ENCODE peak calls at places on chromosomes 12 and 14, in eight cellular contexts. T is fibroblast of lung, E is NT2/D1, V is endodermal cell, N is psoas muscle, O is GM12878, L is tibial nerve, W is heart left ventricle. H is an unnamed sample. For H3K4me1 and H3K9me3, the result is how much of the 10 kb centered on the place peaks cover.

GRCh38 chr14:64089920-64090319 is 204.3 kb downstream of the ESR2 start:
- DNase-seq in L (no peak), V (peak), N (no peak), T (peak), W (no peak), O (no peak), E (peak), H (no peak)

GRCh38 chr14:65566820-65567522 is 154.4 kb downstream of the FUT8 start:
- DNase-seq in L (no peak), V (no peak), T (peak), W (no peak), O (peak), E (no peak), N (no peak), H (no peak)

GRCh38 chr14:94320243-94320642 is 2.9 kb downstream of the SERPINA6 start:
- DNase-seq in N (no peak), O (no peak), L (no peak), E (no peak), T (no peak), W (no peak), V (no peak), H (no peak)

GRCh38 chr12:68375701-68376469 is 43.7 kb upstream of the MDM1 start:
- DNase-seq in E (no peak), L (no peak), W (no peak), O (no peak), T (peak), V (peak), N (no peak), H (no peak)

GRCh38 chr12:51393676-51394545 is 2.7 kb upstream of the GALNT6 start:
- DNase-seq in L (no peak), T (peak), N (no peak), E (no peak), W (peak), V (peak), O (no peak), H (no peak)

GRCh38 chr14:34699873-34700621 is 14.3 kb downstream of the CFL2 start:
- DNase-seq in E (no peak), T (peak), W (no peak), O (no peak), L (no peak), V (no peak), N (no peak), H (no peak)

GRCh38 chr12:68915055-68915454 is 17.9 kb downstream of the CPM start:
- DNase-seq in L (no peak), N (no peak), E (no peak), W (no peak), T (peak), O (no peak), V (no peak), H (no peak)

GRCh38 chr12:2856901-2857495 is at the start of gene TEX52:
- DNase-seq in L (no peak), E (no peak), T (no peak), O (no peak), V (peak), N (no peak), W (no peak), H (no peak)

GRCh38 chr12:82996168-82996812 is 309.6 kb downstream of the TMTC2 start:
- DNase-seq in E (no peak), T (peak), W (no peak), N (no peak), L (no peak), V (no peak), O (no peak), H (no peak)

GRCh38 chr14:84929834-84930233 is 600.1 kb upstream of the FLRT2 start:
- DNase-seq in E (no peak), V (no peak), O (no peak), T (no peak), L (no peak), W (no peak), N (no peak), H (no peak)

GRCh38 chr12:63323942-63324341 is 172.9 kb upstream of the AVPR1A start:
- DNase-seq in E (no peak), V (no peak), T (no peak), O (no peak), L (no peak), W (no peak), N (no peak), H (no peak)

GRCh38 chr12:34399631-34400422 is 377.5 kb downstream of the ALG10 start:
- DNase-seq in W (peak), L (peak), T (no peak), N (peak), V (peak), O (no peak), E (no peak), H (peak)

GRCh38 chr12:31261744-31262143 is 64.2 kb downstream of the SINHCAF start:
- DNase-seq in E (no peak), L (no peak), W (no peak), V (peak), T (no peak), O (no peak), N (no peak), H (no peak)

GRCh38 chr12:109358154-109358869 is 10.6 kb downstream of the MYO1H start:
- DNase-seq in V (no peak), L (no peak), E (no peak), T (no peak), N (no peak), W (no peak), O (peak), H (no peak)

GRCh38 chr12:68106160-68106559 is 53.4 kb downstream of the IFNG start:
- DNase-seq in E (no peak), T (peak), O (no peak), W (no peak), L (no peak), V (no peak), N (no peak), H (no peak)

GRCh38 chr14:60573943-60574496 is 65.1 kb downstream of the SIX6 start:
- DNase-seq in L (no peak), N (no peak), E (no peak), V (no peak), W (no peak), T (no peak), O (no peak), H (no peak)

GRCh38 chr12:10826258-10826657 is at the start of gene TAS2R10:
- DNase-seq in T (no peak), W (no peak), L (no peak), N (no peak), E (no peak), V (no peak), O (no peak), H (no peak)

GRCh38 chr12:3055712-3056467 is 21.3 kb upstream of the TSPAN9 start:
- DNase-seq in E (peak), T (peak), V (peak), N (no peak), L (no peak), O (no peak), W (no peak), H (no peak)

GRCh38 chr12:15757553-15758255 is 31.5 kb downstream of the EPS8 start:
- DNase-seq in V (peak), E (no peak), L (no peak), O (no peak), T (peak), N (no peak), W (no peak), H (no peak)

GRCh38 chr12:69105101-69105613 is 134.2 kb upstream of the CPSF6 start:
- DNase-seq in E (no peak), W (no peak), T (no peak), N (no peak), L (no peak), O (no peak), V (no peak), H (no peak)

GRCh38 chr12:104292872-104293794 is 10.4 kb upstream of the EID3 start:
- DNase-seq in T (peak), W (no peak), L (no peak), E (no peak), O (no peak), N (no peak), V (no peak), H (no peak)

GRCh38 chr12:126389215-126389841 is 1324.1 kb downstream of the AACS start:
- DNase-seq in N (no peak), E (no peak), T (peak), L (peak), W (no peak), O (no peak), V (no peak), H (no peak)

GRCh38 chr14:56730468-56731145 is 79.7 kb downstream of the OTX2 start:
- DNase-seq in N (no peak), T (no peak), L (no peak), O (no peak), E (no peak), V (peak), W (no peak), H (no peak)
- H3K4me3 ChIP-seq in N (no peak), T (no peak), L (no peak), O (no peak), E (peak), V (peak), W (no peak), H (no peak)

GRCh38 chr12:116121453-116121871 is 156.0 kb downstream of the MED13L start:
- DNase-seq in T (peak), E (no peak), W (no peak), V (no peak), N (no peak), L (no peak), O (no peak), H (no peak)

GRCh38 chr12:116123511-116124258 is 153.8 kb downstream of the MED13L start:
- DNase-seq in L (no peak), E (no peak), O (no peak), V (peak), T (peak), W (peak), N (peak), H (no peak)

GRCh38 chr12:116125084-116125483 is 152.4 kb downstream of the MED13L start:
- DNase-seq in L (no peak), V (no peak), N (no peak), O (no peak), E (no peak), T (no peak), W (no peak), H (no peak)

GRCh38 chr12:116125981-116126566 is 151.4 kb downstream of the MED13L start:
- DNase-seq in L (no peak), E (no peak), W (no peak), V (peak), N (no peak), T (peak), O (no peak), H (no peak)

DNA sequence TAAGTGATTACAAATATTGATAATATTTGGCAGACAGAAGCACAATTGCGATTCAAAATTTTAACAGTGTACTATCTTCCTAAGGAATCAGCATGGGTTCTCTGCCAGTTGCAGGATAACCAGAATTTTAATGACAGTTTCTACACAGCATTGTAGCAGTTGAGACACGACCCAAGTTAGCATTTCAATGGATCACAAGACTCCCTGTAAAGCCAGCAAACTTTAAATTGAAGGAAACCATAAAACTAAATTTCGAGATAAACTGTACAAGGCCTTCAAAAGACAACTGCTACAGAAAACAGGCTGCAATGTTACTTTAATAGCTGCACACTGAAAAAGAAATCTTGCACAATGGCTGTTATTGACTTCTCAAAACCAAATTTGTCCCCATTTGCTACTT is 154.9 kb downstream of the MED13L start:
- DNase-seq in N (no peak), L (no peak), O (no peak), W (no peak), E (no peak), T (no peak), V (no peak), H (no peak)
- H3K4me1 ChIP-seq in N (half or more), L (half or more), O (under half), W (half or more), E (under half), T (under half), V (under half), H (under half)

DNA sequence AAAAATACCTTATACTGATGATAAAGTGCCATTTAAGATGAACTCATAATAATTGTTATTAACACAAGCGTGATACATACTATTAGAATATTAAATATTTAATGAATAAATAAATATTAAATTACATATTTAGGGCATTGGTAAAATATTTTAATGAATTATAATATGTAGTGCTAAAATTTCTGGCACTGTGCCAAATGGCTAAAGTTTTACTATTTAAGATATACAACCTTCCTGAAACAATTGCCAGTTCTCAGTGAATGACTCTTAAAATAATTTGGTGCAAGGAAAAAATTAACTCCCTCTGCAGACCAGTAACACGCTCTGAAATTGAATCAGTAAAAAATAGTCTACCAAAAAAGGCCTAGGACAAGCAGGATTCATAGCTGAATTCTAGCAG is 428.9 kb upstream of the ATXN7L3B start:
- DNase-seq in V (no peak), O (no peak), W (no peak), E (no peak), L (no peak), T (no peak), N (no peak), H (no peak)
- H3K9me3 ChIP-seq in V (under half), O (under half), W (under half), E (under half), L (under half), T (under half), N (under half), H (under half)

DNA sequence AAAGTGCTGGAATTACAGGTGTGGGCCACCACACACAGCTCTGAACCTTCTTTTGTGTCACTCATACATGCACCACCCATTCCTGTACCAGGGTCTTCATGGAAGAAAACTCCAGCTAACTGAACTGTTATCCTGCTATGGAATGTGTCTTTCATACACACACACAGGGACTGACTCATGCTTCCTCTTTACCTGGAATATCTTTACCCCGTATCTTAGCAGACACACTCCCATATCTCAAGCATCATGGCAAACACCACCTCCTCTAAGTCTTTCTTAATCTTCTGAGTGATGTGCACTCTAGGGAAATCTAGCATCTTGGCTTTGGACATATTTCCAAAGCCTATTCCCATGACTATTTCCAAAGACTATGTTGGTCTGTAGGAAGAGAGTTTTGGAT is 35.0 kb upstream of the DTX1 start:
- DNase-seq in W (no peak), V (no peak), E (no peak), O (no peak), L (no peak), T (no peak), N (no peak), H (no peak)
- H3K4me3 ChIP-seq in W (no peak), V (no peak), E (no peak), O (no peak), L (no peak), T (no peak), N (no peak), H (no peak)

DNA sequence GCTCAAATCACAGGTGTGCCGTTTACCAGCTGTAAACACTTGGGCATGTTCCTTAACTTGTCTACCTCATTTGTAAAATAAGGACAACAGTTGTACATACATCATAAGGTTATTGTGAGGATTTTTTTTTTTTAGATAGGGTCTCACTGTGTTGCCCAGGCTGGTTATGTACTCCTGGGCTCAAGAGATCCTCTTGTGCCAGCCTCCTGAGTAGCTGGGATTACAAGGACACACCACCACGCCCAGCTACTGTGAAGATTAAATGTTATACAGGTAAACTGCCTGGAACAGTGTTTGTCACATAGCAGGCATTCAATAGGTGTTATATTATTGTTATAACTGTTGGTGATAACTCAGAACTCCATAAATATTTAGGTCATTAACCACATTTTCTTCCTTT is 12.7 kb downstream of the TMED10 start:
- DNase-seq in N (no peak), T (no peak), O (no peak), E (no peak), L (no peak), W (no peak), V (no peak), H (no peak)
- H3K4me1 ChIP-seq in N (half or more), T (under half), O (under half), E (under half), L (half or more), W (half or more), V (under half), H (under half)

DNA sequence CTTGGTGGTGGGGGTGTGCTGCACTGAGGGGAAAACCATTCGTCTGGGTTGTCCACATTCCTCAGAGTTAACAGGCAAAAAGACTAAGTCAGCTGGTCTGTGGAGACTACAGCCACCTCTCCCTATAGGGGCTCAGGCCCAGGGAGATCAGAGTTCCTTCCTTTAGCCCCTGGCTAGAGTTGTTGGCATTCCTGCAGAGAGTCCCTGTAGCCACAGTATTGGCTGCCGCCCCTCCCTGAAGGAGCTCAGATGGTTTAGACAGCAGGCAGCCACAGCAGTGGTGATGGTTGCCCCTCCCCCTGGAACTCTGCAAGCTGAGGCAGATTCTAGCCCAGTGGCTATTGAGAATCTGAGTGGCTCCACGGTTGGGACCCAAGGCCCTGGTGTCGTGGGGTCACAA is 1072.5 kb upstream of the ATXN7L3B start:
- DNase-seq in O (no peak), V (peak), N (no peak), T (no peak), E (peak), W (no peak), L (no peak), H (no peak)
- H3K9me3 ChIP-seq in O (under half), V (under half), N (under half), T (under half), E (under half), W (under half), L (under half), H (under half)

GRCh38 chr14:23613242-23614070 is 22.7 kb upstream of the DHRS2 start:
- DNase-seq in V (no peak), O (no peak), W (no peak), N (no peak), E (no peak), L (no peak), T (no peak), H (no peak)
- H3K4me3 ChIP-seq in V (peak), O (no peak), W (no peak), N (no peak), E (no peak), L (no peak), T (no peak), H (no peak)